ENCODE peak calls at places on chromosomes 7 and 10, in four cellular contexts. Q, V, Y and W are unnamed samples.

GRCh38 chr7:39321909-39322498 is 244.2 kb upstream of the YAE1 start:
- DNase-seq in Q (no peak), V (no peak), Y (no peak), W (no peak)

GRCh38 chr7:121271098-121271497 is 57.7 kb upstream of the WNT16 start:
- DNase-seq in Q (no peak), V (no peak), Y (no peak), W (no peak)

GRCh38 chr7:117873056-117873932 is at the start of gene CTTNBP2:
- DNase-seq in Q (peak), V (no peak), Y (peak), W (peak)

GRCh38 chr10:132494831-132495230 is 42.8 kb upstream of the INPP5A start:
- DNase-seq in Q (no peak), V (no peak), Y (no peak), W (no peak)

GRCh38 chr10:33116293-33116697 is 158.3 kb upstream of the ITGB1 start:
- DNase-seq in Q (peak), V (no peak), Y (no peak), W (no peak)

GRCh38 chr10:100812978-100813377 is 67.6 kb downstream of the PAX2 start:
- DNase-seq in Q (no peak), V (no peak), Y (no peak), W (no peak)

GRCh38 chr10:34320265-34320664 is 494.8 kb downstream of the PARD3 start:
- DNase-seq in Q (no peak), V (no peak), Y (no peak), W (no peak)

GRCh38 chr10:128086003-128086863 is 40.0 kb downstream of the MKI67 start:
- DNase-seq in Q (no peak), V (no peak), Y (no peak), W (no peak)

GRCh38 chr10:72099054-72099921 is 10.9 kb upstream of the SPOCK2 start:
- DNase-seq in Q (no peak), V (no peak), Y (no peak), W (peak)

GRCh38 chr10:17475661-17476060 is 21.3 kb upstream of the ST8SIA6 start:
- DNase-seq in Q (no peak), V (no peak), Y (no peak), W (no peak)

GRCh38 chr10:51860257-51860656 is 160.9 kb upstream of the CSTF2T start:
- DNase-seq in Q (peak), V (no peak), Y (peak), W (no peak)

GRCh38 chr7:211715-212058 is 19.3 kb downstream of the FAM20C start:
- DNase-seq in Q (no peak), V (no peak), Y (no peak), W (no peak)

GRCh38 chr7:108014747-108015682 is 12.1 kb upstream of the LAMB1 start:
- DNase-seq in Q (no peak), V (no peak), Y (no peak), W (peak)

GRCh38 chr10:44923611-44924010 is 12.5 kb downstream of the TMEM72 start:
- DNase-seq in Q (no peak), V (no peak), Y (no peak), W (no peak)

GRCh38 chr10:34433241-34434076 is 381.6 kb downstream of the PARD3 start:
- DNase-seq in Q (peak), V (no peak), Y (no peak), W (no peak)

GRCh38 chr10:12107781-12108180 is 21.7 kb upstream of the SEC61A2 start:
- DNase-seq in Q (no peak), V (no peak), Y (no peak), W (no peak)

GRCh38 chr7:149457766-149458165 is 3.1 kb downstream of the ZNF777 start:
- DNase-seq in Q (no peak), V (no peak), Y (no peak), W (no peak)

GRCh38 chr7:98276241-98276761 is 5.2 kb upstream of the BRI3 start:
- DNase-seq in Q (no peak), V (no peak), Y (peak), W (no peak)

GRCh38 chr10:69484736-69485135 is 33.5 kb downstream of the TSPAN15 start:
- DNase-seq in Q (no peak), V (no peak), Y (no peak), W (no peak)

GRCh38 chr7:55052081-55052480 is 33.3 kb downstream of the EGFR start:
- DNase-seq in Q (peak), V (no peak), Y (peak), W (peak)

GRCh38 chr7:18700147-18700546 is 204.6 kb downstream of the HDAC9 start:
- DNase-seq in Q (no peak), V (no peak), Y (no peak), W (no peak)

GRCh38 chr10:124056337-124056980 is 36.9 kb downstream of the CHST15 start:
- DNase-seq in Q (no peak), V (no peak), Y (no peak), W (no peak)

GRCh38 chr7:121440857-121441503 is 44.9 kb upstream of the FAM3C start:
- DNase-seq in Q (no peak), V (no peak), Y (no peak), W (no peak)

GRCh38 chr7:4840097-4840501 is 21.7 kb downstream of the PAPOLB start:
- DNase-seq in Q (no peak), V (no peak), Y (no peak), W (no peak)

GRCh38 chr10:100043344-100043743 is 33.6 kb upstream of the DNMBP start:
- DNase-seq in Q (no peak), V (peak), Y (no peak), W (no peak)

GRCh38 chr7:130930260-130930659 is 196.3 kb upstream of the KLF14 start:
- DNase-seq in Q (no peak), V (no peak), Y (no peak), W (no peak)

GRCh38 chr7:2471022-2471329 is 5.2 kb downstream of the GRIFIN start:
- DNase-seq in Q (peak), V (no peak), Y (peak), W (peak)

GRCh38 chr7:33130184-33130583 is 820 bp downstream of the BBS9 start:
- DNase-seq in Q (peak), V (no peak), Y (peak), W (no peak)

GRCh38 chr10:74643586-74643956 is 182.8 kb upstream of the KAT6B start:
- DNase-seq in Q (no peak), V (no peak), Y (no peak), W (no peak)

GRCh38 chr10:18710201-18710653 is 51.0 kb downstream of the ARL5B start:
- DNase-seq in Q (no peak), V (no peak), Y (no peak), W (no peak)

GRCh38 chr7:131381069-131381838 is 53.6 kb downstream of the MKLN1 start:
- DNase-seq in Q (peak), V (no peak), Y (peak), W (peak)